ENCODE peak calls at places on chromosomes 1 and 21, in ten cellular contexts. S is NCI-H526; V is NCI-H510A; W is DND-41; K is activated CD8-positive, alpha-beta memory T cell treated with anti-CD3 and anti-CD28 coated beads, Interleukin-2, amount 50 U/mL, for 48 hours; J is HTR-8/SVneo; F is T-cell; T is fibroblast of gingiva; Z is left colon; L is kidney glomerular epithelial cell. R is an unnamed sample.

GRCh38 chr1:56417636-56418035 is 161.7 kb downstream of the PLPP3 start:
- DNase-seq in S (no peak), V (no peak), W (no peak), K (no peak), J (no peak), F (no peak), T (no peak), Z (no peak), L (no peak), R (no peak)

GRCh38 chr1:168469690-168470089 is 74.1 kb downstream of the XCL2 start:
- DNase-seq in S (no peak), V (no peak), W (peak; percentile 41), K (peak; percentile 66), J (no peak), F (peak; percentile 5), T (peak; percentile 91), Z (peak; percentile 63), L (no peak), R (peak; percentile 68)

GRCh38 chr1:172342584-172343245 is 77.8 kb upstream of the C1orf105 start:
- DNase-seq in S (no peak), V (no peak), W (no peak), K (no peak), J (no peak), F (no peak), T (no peak), Z (no peak), L (peak; percentile 54), R (no peak)

GRCh38 chr1:197783510-197783948 is 8.2 kb upstream of the DENND1B start:
- DNase-seq in S (no peak), V (no peak), W (no peak), K (no peak), J (no peak), F (no peak), T (no peak), Z (no peak), L (peak; percentile 17), R (no peak)

GRCh38 chr1:111193712-111194480 is 6.5 kb downstream of the DENND2D start:
- DNase-seq in S (no peak), V (no peak), W (peak; percentile 5), K (no peak), J (no peak), F (no peak), T (no peak), Z (peak; percentile 58), L (no peak), R (no peak)

GRCh38 chr1:36328713-36329112 is 5.3 kb upstream of the EVA1B start:
- DNase-seq in S (no peak), V (peak; percentile 77), W (no peak), K (no peak), J (no peak), F (no peak), T (no peak), Z (no peak), L (no peak), R (no peak)

GRCh38 chr21:46092026-46092764 is 5.7 kb upstream of the COL6A2 start:
- DNase-seq in S (no peak), V (no peak), W (no peak), K (peak; percentile 36), J (no peak), F (no peak), T (peak; percentile 98), Z (peak; percentile 84), L (no peak), R (no peak)

GRCh38 chr21:21436012-21436545 is 437.9 kb downstream of the NCAM2 start:
- DNase-seq in S (no peak), V (no peak), W (no peak), K (no peak), J (no peak), F (no peak), T (peak; percentile 70), Z (no peak), L (no peak), R (no peak)

GRCh38 chr1:39105061-39105840 is 79.1 kb downstream of the NDUFS5 start:
- DNase-seq in S (peak; percentile 43), V (peak; percentile 99), W (peak; percentile 68), K (peak; percentile 82), J (no peak), F (peak; percentile 41), T (peak; percentile 67), Z (peak; percentile 76), L (no peak), R (no peak)

GRCh38 chr1:110879758-110880606 is 7.0 kb downstream of the CD53 start:
- DNase-seq in S (no peak), V (no peak), W (peak; percentile 52), K (no peak), J (no peak), F (peak; percentile 33), T (no peak), Z (no peak), L (no peak), R (peak; percentile 48)

GRCh38 chr1:216325336-216325735 is 97.9 kb downstream of the USH2A start:
- DNase-seq in S (no peak), V (no peak), W (no peak), K (no peak), J (no peak), F (no peak), T (no peak), Z (no peak), L (no peak), R (no peak)

GRCh38 chr1:235923466-235924008 is 56.8 kb upstream of the LYST start:
- DNase-seq in S (peak; percentile 5), V (peak; percentile 36), W (no peak), K (no peak), J (no peak), F (no peak), T (no peak), Z (peak; percentile 66), L (no peak), R (no peak)

GRCh38 chr1:113804421-113805255 is 7.6 kb downstream of the RSBN1 start:
- DNase-seq in S (no peak), V (no peak), W (no peak), K (no peak), J (peak; percentile 29), F (no peak), T (no peak), Z (no peak), L (peak; percentile 47), R (no peak)

GRCh38 chr21:38740131-38740530 is 65.6 kb upstream of the ETS2 start:
- DNase-seq in S (peak; percentile 97), V (no peak), W (peak; percentile 21), K (no peak), J (no peak), F (no peak), T (no peak), Z (peak; percentile 60), L (no peak), R (no peak)

GRCh38 chr1:12180315-12180714 is 13.5 kb downstream of the TNFRSF1B start:
- DNase-seq in S (no peak), V (no peak), W (no peak), K (no peak), J (no peak), F (no peak), T (no peak), Z (peak; percentile 67), L (no peak), R (peak; percentile 6)

GRCh38 chr1:24361811-24362210 is 42.7 kb downstream of the GRHL3 start:
- DNase-seq in S (no peak), V (no peak), W (no peak), K (no peak), J (no peak), F (no peak), T (no peak), Z (no peak), L (no peak), R (no peak)

GRCh38 chr1:184061396-184062003 is 10.0 kb downstream of the TSEN15 start:
- DNase-seq in S (no peak), V (no peak), W (no peak), K (no peak), J (peak; percentile 30), F (no peak), T (peak; percentile 19), Z (no peak), L (peak; percentile 12), R (no peak)

GRCh38 chr1:19765623-19766022 is 34.1 kb downstream of the TMCO4 start:
- DNase-seq in S (no peak), V (no peak), W (no peak), K (no peak), J (peak; percentile 84), F (no peak), T (peak; percentile 81), Z (no peak), L (peak; percentile 87), R (no peak)

GRCh38 chr1:29639156-29639736 is 402.9 kb downstream of the PTPRU start:
- DNase-seq in S (no peak), V (no peak), W (no peak), K (no peak), J (no peak), F (no peak), T (no peak), Z (no peak), L (peak; percentile 65), R (no peak)

GRCh38 chr1:42173155-42173933 is 8.8 kb upstream of the GUCA2A start:
- DNase-seq in S (no peak), V (no peak), W (peak; percentile 75), K (peak; percentile 87), J (peak; percentile 48), F (peak; percentile 61), T (peak; percentile 27), Z (no peak), L (peak; percentile 55), R (peak; percentile 55)

GRCh38 chr1:171985639-171986038 is 144.3 kb downstream of the DNM3 start:
- DNase-seq in S (no peak), V (no peak), W (no peak), K (no peak), J (no peak), F (no peak), T (no peak), Z (no peak), L (no peak), R (no peak)

GRCh38 chr1:116948642-116949041 is 38.9 kb downstream of the PTGFRN start:
- DNase-seq in S (no peak), V (no peak), W (no peak), K (no peak), J (no peak), F (no peak), T (no peak), Z (no peak), L (no peak), R (no peak)

GRCh38 chr1:230696722-230697432 is 17.0 kb downstream of the AGT start:
- DNase-seq in S (no peak), V (no peak), W (no peak), K (no peak), J (no peak), F (no peak), T (peak; percentile 39), Z (no peak), L (no peak), R (no peak)

GRCh38 chr1:186440584-186440983 is 20.3 kb downstream of the PDC start:
- DNase-seq in S (no peak), V (no peak), W (no peak), K (no peak), J (no peak), F (no peak), T (no peak), Z (no peak), L (peak; percentile 68), R (no peak)

GRCh38 chr1:5388622-5389021 is 603.6 kb downstream of the NPHP4 start:
- DNase-seq in S (no peak), V (no peak), W (no peak), K (no peak), J (no peak), F (no peak), T (no peak), Z (no peak), L (no peak), R (no peak)

GRCh38 chr1:21652937-21653743 is 16.0 kb downstream of the RAP1GAP start:
- DNase-seq in S (no peak), V (no peak), W (no peak), K (no peak), J (no peak), F (no peak), T (no peak), Z (no peak), L (no peak), R (no peak)